ENCODE peak calls at places on chromosomes 13 and 19, in nine cellular contexts. One of them, this sample, is unnamed.

GRCh38 chr19:46756544-46756888 is 10.3 kb upstream of the STRN4 start:
- DNase-seq in left lung: no peak
- DNase-seq in omental fat pad: no peak
- DNase-seq in fibroblast of the conjunctiva: no peak
- DNase-seq in SHP77 treated with DMSO at 0.1 percent for 48 hours: no peak
- DNase-seq in stimulated activated CD4-positive, alpha-beta T cell treated with anti-CD3 and anti-CD28 coated beads, Interleukin-1b, Interleukin-23, amount 100 ng/mL, for 1 hour: no peak
- DNase-seq in foreskin keratinocyte: no peak
- DNase-seq in NCI-H1930: no peak
- DNase-seq in T-cell: no peak
- DNase-seq in this sample: peak; percentile 14

GRCh38 chr13:111095031-111095840 is 19.9 kb upstream of the ARHGEF7 start:
- DNase-seq in left lung: no peak
- DNase-seq in omental fat pad: no peak
- DNase-seq in fibroblast of the conjunctiva: no peak
- DNase-seq in SHP77 treated with DMSO at 0.1 percent for 48 hours: peak; percentile 23
- DNase-seq in stimulated activated CD4-positive, alpha-beta T cell treated with anti-CD3 and anti-CD28 coated beads, Interleukin-1b, Interleukin-23, amount 100 ng/mL, for 1 hour: no peak
- DNase-seq in foreskin keratinocyte: no peak
- DNase-seq in NCI-H1930: no peak
- DNase-seq in T-cell: no peak
- DNase-seq in this sample: no peak

GRCh38 chr19:14433454-14434156 is 499 bp downstream of the PKN1 start:
- DNase-seq in left lung: no peak
- DNase-seq in omental fat pad: no peak
- DNase-seq in fibroblast of the conjunctiva: no peak
- DNase-seq in SHP77 treated with DMSO at 0.1 percent for 48 hours: peak; percentile 20
- DNase-seq in stimulated activated CD4-positive, alpha-beta T cell treated with anti-CD3 and anti-CD28 coated beads, Interleukin-1b, Interleukin-23, amount 100 ng/mL, for 1 hour: no peak
- DNase-seq in foreskin keratinocyte: no peak
- DNase-seq in NCI-H1930: no peak
- DNase-seq in T-cell: no peak
- DNase-seq in this sample: peak; percentile 24

GRCh38 chr13:101673360-101674105 is 221.1 kb downstream of the ITGBL1 start:
- DNase-seq in left lung: no peak
- DNase-seq in omental fat pad: no peak
- DNase-seq in fibroblast of the conjunctiva: no peak
- DNase-seq in SHP77 treated with DMSO at 0.1 percent for 48 hours: no peak
- DNase-seq in stimulated activated CD4-positive, alpha-beta T cell treated with anti-CD3 and anti-CD28 coated beads, Interleukin-1b, Interleukin-23, amount 100 ng/mL, for 1 hour: no peak
- DNase-seq in foreskin keratinocyte: peak; percentile 39
- DNase-seq in NCI-H1930: no peak
- DNase-seq in T-cell: no peak
- DNase-seq in this sample: no peak

GRCh38 chr13:105207586-105208293 is 1327.7 kb downstream of the EFNB2 start:
- DNase-seq in left lung: no peak
- DNase-seq in omental fat pad: no peak
- DNase-seq in fibroblast of the conjunctiva: no peak
- DNase-seq in SHP77 treated with DMSO at 0.1 percent for 48 hours: no peak
- DNase-seq in stimulated activated CD4-positive, alpha-beta T cell treated with anti-CD3 and anti-CD28 coated beads, Interleukin-1b, Interleukin-23, amount 100 ng/mL, for 1 hour: no peak
- DNase-seq in foreskin keratinocyte: no peak
- DNase-seq in NCI-H1930: no peak
- DNase-seq in T-cell: no peak
- DNase-seq in this sample: no peak

GRCh38 chr13:100597253-100597652 is 8.7 kb upstream of the GGACT start:
- DNase-seq in left lung: no peak
- DNase-seq in omental fat pad: no peak
- DNase-seq in fibroblast of the conjunctiva: no peak
- DNase-seq in SHP77 treated with DMSO at 0.1 percent for 48 hours: no peak
- DNase-seq in stimulated activated CD4-positive, alpha-beta T cell treated with anti-CD3 and anti-CD28 coated beads, Interleukin-1b, Interleukin-23, amount 100 ng/mL, for 1 hour: no peak
- DNase-seq in foreskin keratinocyte: no peak
- DNase-seq in NCI-H1930: no peak
- DNase-seq in T-cell: no peak
- DNase-seq in this sample: no peak

GRCh38 chr19:15469513-15470297 is 5.4 kb upstream of the RASAL3 start:
- DNase-seq in left lung: no peak
- DNase-seq in omental fat pad: no peak
- DNase-seq in fibroblast of the conjunctiva: no peak
- DNase-seq in SHP77 treated with DMSO at 0.1 percent for 48 hours: no peak
- DNase-seq in stimulated activated CD4-positive, alpha-beta T cell treated with anti-CD3 and anti-CD28 coated beads, Interleukin-1b, Interleukin-23, amount 100 ng/mL, for 1 hour: no peak
- DNase-seq in foreskin keratinocyte: no peak
- DNase-seq in NCI-H1930: no peak
- DNase-seq in T-cell: no peak
- DNase-seq in this sample: no peak

GRCh38 chr19:7983995-7984837 is 21.2 kb downstream of the ELAVL1 start:
- DNase-seq in left lung: no peak
- DNase-seq in omental fat pad: no peak
- DNase-seq in fibroblast of the conjunctiva: no peak
- DNase-seq in SHP77 treated with DMSO at 0.1 percent for 48 hours: no peak
- DNase-seq in stimulated activated CD4-positive, alpha-beta T cell treated with anti-CD3 and anti-CD28 coated beads, Interleukin-1b, Interleukin-23, amount 100 ng/mL, for 1 hour: no peak
- DNase-seq in foreskin keratinocyte: peak; percentile 69
- DNase-seq in NCI-H1930: no peak
- DNase-seq in T-cell: no peak
- DNase-seq in this sample: no peak

GRCh38 chr19:16442386-16443276 is 29.1 kb downstream of the EPS15L1 start:
- DNase-seq in left lung: no peak
- DNase-seq in omental fat pad: no peak
- DNase-seq in fibroblast of the conjunctiva: no peak
- DNase-seq in SHP77 treated with DMSO at 0.1 percent for 48 hours: no peak
- DNase-seq in stimulated activated CD4-positive, alpha-beta T cell treated with anti-CD3 and anti-CD28 coated beads, Interleukin-1b, Interleukin-23, amount 100 ng/mL, for 1 hour: no peak
- DNase-seq in foreskin keratinocyte: no peak
- DNase-seq in NCI-H1930: peak; percentile 35
- DNase-seq in T-cell: no peak
- DNase-seq in this sample: no peak

GRCh38 chr19:49585023-49585422 is 3.9 kb downstream of the PRRG2 start:
- DNase-seq in left lung: no peak
- DNase-seq in omental fat pad: no peak
- DNase-seq in fibroblast of the conjunctiva: no peak
- DNase-seq in SHP77 treated with DMSO at 0.1 percent for 48 hours: no peak
- DNase-seq in stimulated activated CD4-positive, alpha-beta T cell treated with anti-CD3 and anti-CD28 coated beads, Interleukin-1b, Interleukin-23, amount 100 ng/mL, for 1 hour: no peak
- DNase-seq in foreskin keratinocyte: no peak
- DNase-seq in NCI-H1930: peak; percentile 35
- DNase-seq in T-cell: no peak
- DNase-seq in this sample: no peak

GRCh38 chr13:45851171-45851889 is at the start of gene SIAH3:
- DNase-seq in left lung: no peak
- DNase-seq in omental fat pad: no peak
- DNase-seq in fibroblast of the conjunctiva: no peak
- DNase-seq in SHP77 treated with DMSO at 0.1 percent for 48 hours: no peak
- DNase-seq in stimulated activated CD4-positive, alpha-beta T cell treated with anti-CD3 and anti-CD28 coated beads, Interleukin-1b, Interleukin-23, amount 100 ng/mL, for 1 hour: no peak
- DNase-seq in foreskin keratinocyte: peak; percentile 67
- DNase-seq in NCI-H1930: no peak
- DNase-seq in T-cell: no peak
- DNase-seq in this sample: no peak

GRCh38 chr13:51937320-51938290 is 73.6 kb downstream of the ATP7B start:
- DNase-seq in left lung: no peak
- DNase-seq in omental fat pad: no peak
- DNase-seq in fibroblast of the conjunctiva: no peak
- DNase-seq in SHP77 treated with DMSO at 0.1 percent for 48 hours: no peak
- DNase-seq in stimulated activated CD4-positive, alpha-beta T cell treated with anti-CD3 and anti-CD28 coated beads, Interleukin-1b, Interleukin-23, amount 100 ng/mL, for 1 hour: no peak
- DNase-seq in foreskin keratinocyte: no peak
- DNase-seq in NCI-H1930: no peak
- DNase-seq in T-cell: no peak
- DNase-seq in this sample: no peak

GRCh38 chr13:28045861-28046260 is 54.5 kb downstream of the FLT3 start:
- DNase-seq in left lung: no peak
- DNase-seq in omental fat pad: no peak
- DNase-seq in fibroblast of the conjunctiva: no peak
- DNase-seq in SHP77 treated with DMSO at 0.1 percent for 48 hours: no peak
- DNase-seq in stimulated activated CD4-positive, alpha-beta T cell treated with anti-CD3 and anti-CD28 coated beads, Interleukin-1b, Interleukin-23, amount 100 ng/mL, for 1 hour: no peak
- DNase-seq in foreskin keratinocyte: no peak
- DNase-seq in NCI-H1930: no peak
- DNase-seq in T-cell: no peak
- DNase-seq in this sample: no peak

GRCh38 chr19:44003461-44004134 is 841 bp downstream of the ZNF230 start:
- DNase-seq in left lung: peak; percentile 35
- DNase-seq in omental fat pad: no peak
- DNase-seq in fibroblast of the conjunctiva: no peak
- DNase-seq in SHP77 treated with DMSO at 0.1 percent for 48 hours: no peak
- DNase-seq in stimulated activated CD4-positive, alpha-beta T cell treated with anti-CD3 and anti-CD28 coated beads, Interleukin-1b, Interleukin-23, amount 100 ng/mL, for 1 hour: no peak
- DNase-seq in foreskin keratinocyte: peak; percentile 17
- DNase-seq in NCI-H1930: no peak
- DNase-seq in T-cell: no peak
- DNase-seq in this sample: peak; percentile 7

GRCh38 chr19:3617463-3617862 is 9.1 kb downstream of the CACTIN start:
- DNase-seq in left lung: no peak
- DNase-seq in omental fat pad: no peak
- DNase-seq in fibroblast of the conjunctiva: no peak
- DNase-seq in SHP77 treated with DMSO at 0.1 percent for 48 hours: no peak
- DNase-seq in stimulated activated CD4-positive, alpha-beta T cell treated with anti-CD3 and anti-CD28 coated beads, Interleukin-1b, Interleukin-23, amount 100 ng/mL, for 1 hour: no peak
- DNase-seq in foreskin keratinocyte: no peak
- DNase-seq in NCI-H1930: no peak
- DNase-seq in T-cell: no peak
- DNase-seq in this sample: no peak

GRCh38 chr19:11361037-11361770 is 6.0 kb downstream of the PLPPR2 start:
- DNase-seq in left lung: peak; percentile 66
- DNase-seq in omental fat pad: no peak
- DNase-seq in fibroblast of the conjunctiva: no peak
- DNase-seq in SHP77 treated with DMSO at 0.1 percent for 48 hours: no peak
- DNase-seq in stimulated activated CD4-positive, alpha-beta T cell treated with anti-CD3 and anti-CD28 coated beads, Interleukin-1b, Interleukin-23, amount 100 ng/mL, for 1 hour: no peak
- DNase-seq in foreskin keratinocyte: no peak
- DNase-seq in NCI-H1930: no peak
- DNase-seq in T-cell: no peak
- DNase-seq in this sample: no peak

GRCh38 chr19:4969772-4970531 is 1.0 kb downstream of the KDM4B start:
- DNase-seq in left lung: no peak
- DNase-seq in omental fat pad: no peak
- DNase-seq in fibroblast of the conjunctiva: no peak
- DNase-seq in SHP77 treated with DMSO at 0.1 percent for 48 hours: no peak
- DNase-seq in stimulated activated CD4-positive, alpha-beta T cell treated with anti-CD3 and anti-CD28 coated beads, Interleukin-1b, Interleukin-23, amount 100 ng/mL, for 1 hour: no peak
- DNase-seq in foreskin keratinocyte: peak; percentile 29
- DNase-seq in NCI-H1930: no peak
- DNase-seq in T-cell: no peak
- DNase-seq in this sample: no peak

GRCh38 chr19:18612772-18613588 is at the start of gene TMEM59L:
- DNase-seq in left lung: no peak
- DNase-seq in omental fat pad: no peak
- DNase-seq in fibroblast of the conjunctiva: no peak
- DNase-seq in SHP77 treated with DMSO at 0.1 percent for 48 hours: no peak
- DNase-seq in stimulated activated CD4-positive, alpha-beta T cell treated with anti-CD3 and anti-CD28 coated beads, Interleukin-1b, Interleukin-23, amount 100 ng/mL, for 1 hour: no peak
- DNase-seq in foreskin keratinocyte: no peak
- DNase-seq in NCI-H1930: no peak
- DNase-seq in T-cell: peak; percentile 43
- DNase-seq in this sample: peak; percentile 50

GRCh38 chr19:29529646-29530548 is 4.1 kb downstream of the VSTM2B start:
- DNase-seq in left lung: no peak
- DNase-seq in omental fat pad: no peak
- DNase-seq in fibroblast of the conjunctiva: no peak
- DNase-seq in SHP77 treated with DMSO at 0.1 percent for 48 hours: no peak
- DNase-seq in stimulated activated CD4-positive, alpha-beta T cell treated with anti-CD3 and anti-CD28 coated beads, Interleukin-1b, Interleukin-23, amount 100 ng/mL, for 1 hour: no peak
- DNase-seq in foreskin keratinocyte: no peak
- DNase-seq in NCI-H1930: no peak
- DNase-seq in T-cell: no peak
- DNase-seq in this sample: no peak

GRCh38 chr19:48539503-48540096 is 12.4 kb upstream of the SULT2B1 start:
- DNase-seq in left lung: no peak
- DNase-seq in omental fat pad: no peak
- DNase-seq in fibroblast of the conjunctiva: no peak
- DNase-seq in SHP77 treated with DMSO at 0.1 percent for 48 hours: peak; percentile 96
- DNase-seq in stimulated activated CD4-positive, alpha-beta T cell treated with anti-CD3 and anti-CD28 coated beads, Interleukin-1b, Interleukin-23, amount 100 ng/mL, for 1 hour: no peak
- DNase-seq in foreskin keratinocyte: peak; percentile 78
- DNase-seq in NCI-H1930: peak; percentile 64
- DNase-seq in T-cell: no peak
- DNase-seq in this sample: no peak

GRCh38 chr19:18099623-18099995 is 2.0 kb downstream of the MAST3 start:
- DNase-seq in left lung: no peak
- DNase-seq in omental fat pad: no peak
- DNase-seq in fibroblast of the conjunctiva: no peak
- DNase-seq in SHP77 treated with DMSO at 0.1 percent for 48 hours: no peak
- DNase-seq in stimulated activated CD4-positive, alpha-beta T cell treated with anti-CD3 and anti-CD28 coated beads, Interleukin-1b, Interleukin-23, amount 100 ng/mL, for 1 hour: no peak
- DNase-seq in foreskin keratinocyte: no peak
- DNase-seq in NCI-H1930: no peak
- DNase-seq in T-cell: no peak
- DNase-seq in this sample: no peak

GRCh38 chr19:17967258-17968051 is 548 bp downstream of the KCNN1 start:
- DNase-seq in left lung: no peak
- DNase-seq in omental fat pad: no peak
- DNase-seq in fibroblast of the conjunctiva: no peak
- DNase-seq in SHP77 treated with DMSO at 0.1 percent for 48 hours: no peak
- DNase-seq in stimulated activated CD4-positive, alpha-beta T cell treated with anti-CD3 and anti-CD28 coated beads, Interleukin-1b, Interleukin-23, amount 100 ng/mL, for 1 hour: no peak
- DNase-seq in foreskin keratinocyte: no peak
- DNase-seq in NCI-H1930: no peak
- DNase-seq in T-cell: no peak
- DNase-seq in this sample: no peak

GRCh38 chr19:2154587-2155075 is 3.3 kb upstream of the AP3D1 start:
- DNase-seq in left lung: no peak
- DNase-seq in omental fat pad: no peak
- DNase-seq in fibroblast of the conjunctiva: no peak
- DNase-seq in SHP77 treated with DMSO at 0.1 percent for 48 hours: no peak
- DNase-seq in stimulated activated CD4-positive, alpha-beta T cell treated with anti-CD3 and anti-CD28 coated beads, Interleukin-1b, Interleukin-23, amount 100 ng/mL, for 1 hour: no peak
- DNase-seq in foreskin keratinocyte: peak; percentile 85
- DNase-seq in NCI-H1930: no peak
- DNase-seq in T-cell: no peak
- DNase-seq in this sample: no peak

GRCh38 chr13:76792680-76793334 is 93.4 kb downstream of the KCTD12 start:
- DNase-seq in left lung: peak; percentile 41
- DNase-seq in omental fat pad: no peak
- DNase-seq in fibroblast of the conjunctiva: peak; percentile 17
- DNase-seq in SHP77 treated with DMSO at 0.1 percent for 48 hours: no peak
- DNase-seq in stimulated activated CD4-positive, alpha-beta T cell treated with anti-CD3 and anti-CD28 coated beads, Interleukin-1b, Interleukin-23, amount 100 ng/mL, for 1 hour: no peak
- DNase-seq in foreskin keratinocyte: no peak
- DNase-seq in NCI-H1930: no peak
- DNase-seq in T-cell: no peak
- DNase-seq in this sample: no peak

GRCh38 chr13:97938701-97939475 is 14.6 kb upstream of the IPO5 start:
- DNase-seq in left lung: no peak
- DNase-seq in omental fat pad: no peak
- DNase-seq in fibroblast of the conjunctiva: no peak
- DNase-seq in SHP77 treated with DMSO at 0.1 percent for 48 hours: no peak
- DNase-seq in stimulated activated CD4-positive, alpha-beta T cell treated with anti-CD3 and anti-CD28 coated beads, Interleukin-1b, Interleukin-23, amount 100 ng/mL, for 1 hour: no peak
- DNase-seq in foreskin keratinocyte: no peak
- DNase-seq in NCI-H1930: no peak
- DNase-seq in T-cell: no peak
- DNase-seq in this sample: no peak

GRCh38 chr19:19642506-19643157 is 825 bp downstream of the GMIP start:
- DNase-seq in left lung: no peak
- DNase-seq in omental fat pad: no peak
- DNase-seq in fibroblast of the conjunctiva: no peak
- DNase-seq in SHP77 treated with DMSO at 0.1 percent for 48 hours: no peak
- DNase-seq in stimulated activated CD4-positive, alpha-beta T cell treated with anti-CD3 and anti-CD28 coated beads, Interleukin-1b, Interleukin-23, amount 100 ng/mL, for 1 hour: no peak
- DNase-seq in foreskin keratinocyte: peak; percentile 14
- DNase-seq in NCI-H1930: no peak
- DNase-seq in T-cell: peak; percentile 31
- DNase-seq in this sample: peak; percentile 39

GRCh38 chr19:18776736-18777135 is 14.4 kb downstream of the COMP start:
- DNase-seq in left lung: no peak
- DNase-seq in omental fat pad: no peak
- DNase-seq in fibroblast of the conjunctiva: no peak
- DNase-seq in SHP77 treated with DMSO at 0.1 percent for 48 hours: no peak
- DNase-seq in stimulated activated CD4-positive, alpha-beta T cell treated with anti-CD3 and anti-CD28 coated beads, Interleukin-1b, Interleukin-23, amount 100 ng/mL, for 1 hour: no peak
- DNase-seq in foreskin keratinocyte: no peak
- DNase-seq in NCI-H1930: no peak
- DNase-seq in T-cell: no peak
- DNase-seq in this sample: no peak

GRCh38 chr13:75628811-75629210 is 7.3 kb upstream of the LMO7 start:
- DNase-seq in left lung: no peak
- DNase-seq in omental fat pad: no peak
- DNase-seq in fibroblast of the conjunctiva: no peak
- DNase-seq in SHP77 treated with DMSO at 0.1 percent for 48 hours: no peak
- DNase-seq in stimulated activated CD4-positive, alpha-beta T cell treated with anti-CD3 and anti-CD28 coated beads, Interleukin-1b, Interleukin-23, amount 100 ng/mL, for 1 hour: no peak
- DNase-seq in foreskin keratinocyte: no peak
- DNase-seq in NCI-H1930: no peak
- DNase-seq in T-cell: no peak
- DNase-seq in this sample: no peak

GRCh38 chr13:109494955-109495354 is 291.4 kb downstream of the IRS2 start:
- DNase-seq in left lung: no peak
- DNase-seq in omental fat pad: no peak
- DNase-seq in fibroblast of the conjunctiva: peak; percentile 53
- DNase-seq in SHP77 treated with DMSO at 0.1 percent for 48 hours: peak; percentile 90
- DNase-seq in stimulated activated CD4-positive, alpha-beta T cell treated with anti-CD3 and anti-CD28 coated beads, Interleukin-1b, Interleukin-23, amount 100 ng/mL, for 1 hour: no peak
- DNase-seq in foreskin keratinocyte: peak; percentile 96
- DNase-seq in NCI-H1930: peak; percentile 50
- DNase-seq in T-cell: no peak
- DNase-seq in this sample: no peak

GRCh38 chr13:46961719-46962118 is 64.9 kb upstream of the HTR2A start:
- DNase-seq in left lung: no peak
- DNase-seq in omental fat pad: no peak
- DNase-seq in fibroblast of the conjunctiva: peak; percentile 17
- DNase-seq in SHP77 treated with DMSO at 0.1 percent for 48 hours: no peak
- DNase-seq in stimulated activated CD4-positive, alpha-beta T cell treated with anti-CD3 and anti-CD28 coated beads, Interleukin-1b, Interleukin-23, amount 100 ng/mL, for 1 hour: no peak
- DNase-seq in foreskin keratinocyte: peak; percentile 66
- DNase-seq in NCI-H1930: no peak
- DNase-seq in T-cell: no peak
- DNase-seq in this sample: no peak

This sample was measured in effector memory CD8-positive, alpha-beta T cell.